ENCODE peak calls at places on chromosome 6, in six cellular contexts. Q, J, X, H, R and E are unnamed samples.

GRCh38 chr6:47242483-47243386 is 67.0 kb downstream of the TNFRSF21 start:
- DNase-seq in Q (peak; percentile 95), J (peak; percentile 95), X (peak; percentile 97), H (peak; percentile 94), R (peak; percentile 78), E (no peak)

GRCh38 chr6:105372862-105373182 is 30.1 kb downstream of the PREP start:
- DNase-seq in Q (peak; percentile 75), J (no peak), X (no peak), H (no peak), R (no peak), E (no peak)

GRCh38 chr6:169646906-169647567 is 54.8 kb downstream of the WDR27 start:
- DNase-seq in Q (no peak), J (no peak), X (no peak), H (no peak), R (no peak), E (peak; percentile 51)

GRCh38 chr6:65638047-65638831 is 68.8 kb downstream of the EYS start:
- DNase-seq in Q (peak; percentile 23), J (no peak), X (peak; percentile 48), H (peak; percentile 5), R (no peak), E (no peak)

GRCh38 chr6:87152528-87152950 is 2.8 kb upstream of the ZNF292 start:
- DNase-seq in Q (no peak), J (peak; percentile 26), X (no peak), H (no peak), R (no peak), E (no peak)

GRCh38 chr6:131629656-131630055 is 1.6 kb upstream of the MED23 start:
- DNase-seq in Q (no peak), J (no peak), X (peak; percentile 17), H (no peak), R (no peak), E (no peak)

GRCh38 chr6:3456395-3456767 is 469 bp downstream of the SLC22A23 start:
- DNase-seq in Q (no peak), J (no peak), X (no peak), H (no peak), R (no peak), E (no peak)

GRCh38 chr6:149028767-149029405 is 282.1 kb downstream of the UST start:
- DNase-seq in Q (peak; percentile 46), J (peak; percentile 87), X (peak; percentile 65), H (peak; percentile 93), R (peak; percentile 89), E (no peak)

GRCh38 chr6:34170341-34170740 is 24.5 kb upstream of the GRM4 start:
- DNase-seq in Q (peak; percentile 3), J (no peak), X (no peak), H (no peak), R (no peak), E (no peak)

GRCh38 chr6:18280084-18280483 is 15.8 kb upstream of the DEK start:
- DNase-seq in Q (no peak), J (peak; percentile 38), X (no peak), H (no peak), R (no peak), E (no peak)

GRCh38 chr6:12148841-12149240 is 136.7 kb downstream of the HIVEP1 start:
- DNase-seq in Q (no peak), J (peak; percentile 47), X (no peak), H (peak; percentile 5), R (no peak), E (no peak)

GRCh38 chr6:38198219-38198618 is 378.7 kb downstream of the ZFAND3 start:
- DNase-seq in Q (no peak), J (no peak), X (no peak), H (no peak), R (no peak), E (peak; percentile 36)

GRCh38 chr6:141988954-141989705 is 143.6 kb upstream of the GJE1 start:
- DNase-seq in Q (no peak), J (peak; percentile 61), X (peak; percentile 74), H (peak; percentile 67), R (peak; percentile 31), E (no peak)

GRCh38 chr6:94559829-94560537 is 1017.4 kb upstream of the MANEA start:
- DNase-seq in Q (no peak), J (no peak), X (no peak), H (no peak), R (no peak), E (no peak)

GRCh38 chr6:116514103-116514502 is 2.7 kb downstream of the CALHM5 start:
- DNase-seq in Q (no peak), J (no peak), X (no peak), H (no peak), R (no peak), E (no peak)

GRCh38 chr6:15023448-15023847 is 222.4 kb upstream of the JARID2 start:
- DNase-seq in Q (no peak), J (no peak), X (no peak), H (no peak), R (no peak), E (no peak)

GRCh38 chr6:5838656-5839396 is 167.9 kb downstream of the NRN1 start:
- DNase-seq in Q (no peak), J (no peak), X (no peak), H (no peak), R (no peak), E (no peak)

GRCh38 chr6:99501762-99502161 is 13.5 kb downstream of the USP45 start:
- DNase-seq in Q (no peak), J (no peak), X (no peak), H (no peak), R (no peak), E (no peak)

GRCh38 chr6:163941471-163941980 is 527.0 kb downstream of the QKI start:
- DNase-seq in Q (no peak), J (no peak), X (no peak), H (no peak), R (no peak), E (no peak)

GRCh38 chr6:75483136-75483952 is 10.3 kb downstream of the FILIP1 start:
- DNase-seq in Q (no peak), J (no peak), X (no peak), H (no peak), R (no peak), E (no peak)

GRCh38 chr6:148128014-148128730 is 214.5 kb upstream of the SASH1 start:
- DNase-seq in Q (no peak), J (no peak), X (no peak), H (no peak), R (no peak), E (no peak)

GRCh38 chr6:79544939-79545450 is 7.8 kb upstream of the LCA5 start:
- DNase-seq in Q (peak; percentile 77), J (peak; percentile 100), X (peak; percentile 99), H (peak; percentile 87), R (peak; percentile 100), E (peak; percentile 93)

GRCh38 chr6:31874084-31874670 is 4.6 kb downstream of the SLC44A4 start:
- DNase-seq in Q (no peak), J (no peak), X (no peak), H (no peak), R (no peak), E (no peak)

GRCh38 chr6:46057792-46058191 is 42.1 kb upstream of the CLIC5 start:
- DNase-seq in Q (no peak), J (no peak), X (no peak), H (no peak), R (no peak), E (no peak)

GRCh38 chr6:34575326-34575725 is 19.2 kb upstream of the SPDEF start:
- DNase-seq in Q (no peak), J (no peak), X (no peak), H (no peak), R (no peak), E (no peak)

GRCh38 chr6:48068326-48069191 is 42.4 kb downstream of the PTCHD4 start:
- DNase-seq in Q (no peak), J (peak; percentile 23), X (no peak), H (no peak), R (no peak), E (no peak)